ENCODE peak calls at places on chromosomes 6 and 20, in ten cellular contexts. One of them, this sample, is unnamed.

GRCh38 chr6:111207141-111207858 is 120.0 kb downstream of the SLC16A10 start:
- DNase-seq in brain microvascular endothelial cell: peak
- DNase-seq in esophagus muscularis mucosa: no peak
- DNase-seq in A549: no peak
- DNase-seq in tibial nerve: no peak
- DNase-seq in cardiac muscle cell: peak
- DNase-seq in NB4: no peak
- DNase-seq in IMR-90: peak
- DNase-seq in ascending aorta: no peak
- DNase-seq in endodermal cell: no peak
- DNase-seq in this sample: peak

GRCh38 chr6:35061651-35062410 is 79.3 kb downstream of the TCP11 start:
- DNase-seq in IMR-90: peak
- DNase-seq in brain microvascular endothelial cell: no peak
- DNase-seq in tibial nerve: no peak
- DNase-seq in NB4: no peak
- DNase-seq in A549: no peak
- DNase-seq in cardiac muscle cell: no peak
- DNase-seq in endodermal cell: no peak
- DNase-seq in ascending aorta: no peak
- DNase-seq in esophagus muscularis mucosa: no peak
- DNase-seq in this sample: no peak

GRCh38 chr6:107801195-107801594 is 22.9 kb downstream of the SCML4 start:
- DNase-seq in esophagus muscularis mucosa: no peak
- DNase-seq in brain microvascular endothelial cell: no peak
- DNase-seq in cardiac muscle cell: no peak
- DNase-seq in A549: no peak
- DNase-seq in tibial nerve: no peak
- DNase-seq in IMR-90: no peak
- DNase-seq in endodermal cell: peak
- DNase-seq in NB4: no peak
- DNase-seq in ascending aorta: no peak
- DNase-seq in this sample: peak

GRCh38 chr20:2470051-2470431 is 548 bp downstream of the SNRPB start:
- DNase-seq in IMR-90: peak
- DNase-seq in tibial nerve: peak
- DNase-seq in cardiac muscle cell: peak
- DNase-seq in endodermal cell: no peak
- DNase-seq in A549: peak
- DNase-seq in ascending aorta: peak
- DNase-seq in NB4: peak
- DNase-seq in esophagus muscularis mucosa: peak
- DNase-seq in brain microvascular endothelial cell: peak
- DNase-seq in this sample: peak

GRCh38 chr6:110331816-110332215 is 26.3 kb downstream of the METTL24 start:
- DNase-seq in NB4: no peak
- DNase-seq in cardiac muscle cell: peak
- DNase-seq in endodermal cell: peak
- DNase-seq in IMR-90: peak
- DNase-seq in esophagus muscularis mucosa: no peak
- DNase-seq in tibial nerve: no peak
- DNase-seq in A549: no peak
- DNase-seq in brain microvascular endothelial cell: no peak
- DNase-seq in ascending aorta: no peak
- DNase-seq in this sample: no peak

GRCh38 chr6:22828179-22829062 is 259.1 kb downstream of the HDGFL1 start:
- DNase-seq in brain microvascular endothelial cell: peak
- DNase-seq in NB4: peak
- DNase-seq in esophagus muscularis mucosa: no peak
- DNase-seq in cardiac muscle cell: peak
- DNase-seq in endodermal cell: peak
- DNase-seq in IMR-90: peak
- DNase-seq in A549: peak
- DNase-seq in ascending aorta: peak
- DNase-seq in tibial nerve: no peak
- DNase-seq in this sample: peak

GRCh38 chr20:43963872-43964791 is 49.5 kb downstream of the TOX2 start:
- DNase-seq in NB4: peak
- DNase-seq in cardiac muscle cell: no peak
- DNase-seq in brain microvascular endothelial cell: peak
- DNase-seq in ascending aorta: no peak
- DNase-seq in esophagus muscularis mucosa: no peak
- DNase-seq in endodermal cell: peak
- DNase-seq in A549: no peak
- DNase-seq in tibial nerve: peak
- DNase-seq in IMR-90: peak
- DNase-seq in this sample: no peak

GRCh38 chr6:33316603-33317417 is 734 bp downstream of the ZBTB22 start:
- DNase-seq in esophagus muscularis mucosa: no peak
- DNase-seq in endodermal cell: peak
- DNase-seq in brain microvascular endothelial cell: no peak
- DNase-seq in ascending aorta: no peak
- DNase-seq in A549: no peak
- DNase-seq in IMR-90: no peak
- DNase-seq in tibial nerve: no peak
- DNase-seq in cardiac muscle cell: no peak
- DNase-seq in NB4: peak
- DNase-seq in this sample: no peak

GRCh38 chr6:14123331-14124105 is 5.9 kb downstream of the CD83 start:
- DNase-seq in cardiac muscle cell: no peak
- DNase-seq in endodermal cell: no peak
- DNase-seq in A549: no peak
- DNase-seq in tibial nerve: no peak
- DNase-seq in NB4: peak
- DNase-seq in ascending aorta: no peak
- DNase-seq in IMR-90: peak
- DNase-seq in brain microvascular endothelial cell: peak
- DNase-seq in esophagus muscularis mucosa: no peak
- DNase-seq in this sample: peak

GRCh38 chr20:13430346-13431002 is 208.3 kb downstream of the TASP1 start:
- DNase-seq in endodermal cell: no peak
- DNase-seq in ascending aorta: no peak
- DNase-seq in brain microvascular endothelial cell: no peak
- DNase-seq in IMR-90: peak
- DNase-seq in esophagus muscularis mucosa: no peak
- DNase-seq in NB4: peak
- DNase-seq in cardiac muscle cell: no peak
- DNase-seq in tibial nerve: no peak
- DNase-seq in A549: peak
- DNase-seq in this sample: peak

GRCh38 chr6:106206905-106207304 is 118.7 kb downstream of the ATG5 start:
- DNase-seq in IMR-90: no peak
- DNase-seq in endodermal cell: no peak
- DNase-seq in cardiac muscle cell: no peak
- DNase-seq in tibial nerve: no peak
- DNase-seq in brain microvascular endothelial cell: no peak
- DNase-seq in esophagus muscularis mucosa: no peak
- DNase-seq in NB4: no peak
- DNase-seq in A549: no peak
- DNase-seq in ascending aorta: no peak
- DNase-seq in this sample: no peak

GRCh38 chr6:133359256-133359655 is 118.1 kb downstream of the EYA4 start:
- DNase-seq in brain microvascular endothelial cell: no peak
- DNase-seq in NB4: no peak
- DNase-seq in tibial nerve: no peak
- DNase-seq in A549: no peak
- DNase-seq in IMR-90: peak
- DNase-seq in ascending aorta: no peak
- DNase-seq in esophagus muscularis mucosa: no peak
- DNase-seq in endodermal cell: no peak
- DNase-seq in cardiac muscle cell: no peak
- DNase-seq in this sample: no peak

GRCh38 chr6:36314221-36315014 is 22.3 kb downstream of the BNIP5 start:
- DNase-seq in NB4: peak
- DNase-seq in A549: no peak
- DNase-seq in brain microvascular endothelial cell: no peak
- DNase-seq in ascending aorta: no peak
- DNase-seq in cardiac muscle cell: peak
- DNase-seq in endodermal cell: peak
- DNase-seq in tibial nerve: no peak
- DNase-seq in esophagus muscularis mucosa: no peak
- DNase-seq in IMR-90: no peak
- DNase-seq in this sample: peak

GRCh38 chr6:3912366-3913076 is 63.3 kb downstream of the FAM50B start:
- DNase-seq in ascending aorta: no peak
- DNase-seq in esophagus muscularis mucosa: no peak
- DNase-seq in NB4: no peak
- DNase-seq in brain microvascular endothelial cell: no peak
- DNase-seq in endodermal cell: peak
- DNase-seq in tibial nerve: no peak
- DNase-seq in IMR-90: peak
- DNase-seq in A549: no peak
- DNase-seq in cardiac muscle cell: no peak
- DNase-seq in this sample: no peak
- H3K4me3 ChIP-seq in ascending aorta: peak
- H3K4me3 ChIP-seq in esophagus muscularis mucosa: no peak
- H3K4me3 ChIP-seq in NB4: no peak
- H3K4me3 ChIP-seq in brain microvascular endothelial cell: no peak
- H3K4me3 ChIP-seq in endodermal cell: no peak
- H3K4me3 ChIP-seq in tibial nerve: no peak
- H3K4me3 ChIP-seq in IMR-90: no peak
- H3K4me3 ChIP-seq in A549: peak
- H3K4me3 ChIP-seq in cardiac muscle cell: no peak
- H3K4me3 ChIP-seq in this sample: no peak

GRCh38 chr6:27205375-27206278 is 41.9 kb upstream of the PRSS16 start:
- DNase-seq in IMR-90: peak
- DNase-seq in cardiac muscle cell: peak
- DNase-seq in brain microvascular endothelial cell: peak
- DNase-seq in NB4: no peak
- DNase-seq in tibial nerve: no peak
- DNase-seq in A549: no peak
- DNase-seq in esophagus muscularis mucosa: no peak
- DNase-seq in ascending aorta: no peak
- DNase-seq in endodermal cell: peak
- DNase-seq in this sample: no peak
- TF ChIP-seq CTCF in IMR-90: no peak
- TF ChIP-seq CTCF in cardiac muscle cell: no peak
- TF ChIP-seq CTCF in brain microvascular endothelial cell: no peak
- TF ChIP-seq CTCF in NB4: no peak
- TF ChIP-seq CTCF in tibial nerve: no peak
- TF ChIP-seq CTCF in A549: no peak
- TF ChIP-seq CTCF in esophagus muscularis mucosa: no peak
- TF ChIP-seq CTCF in ascending aorta: no peak
- TF ChIP-seq CTCF in endodermal cell: no peak
- TF ChIP-seq CTCF in this sample: no peak

GRCh38 chr20:57469418-57470211 is 55.3 kb downstream of the CTCFL start:
- DNase-seq in endodermal cell: no peak
- DNase-seq in IMR-90: no peak
- DNase-seq in cardiac muscle cell: peak
- DNase-seq in NB4: no peak
- DNase-seq in esophagus muscularis mucosa: no peak
- DNase-seq in tibial nerve: no peak
- DNase-seq in brain microvascular endothelial cell: no peak
- DNase-seq in ascending aorta: no peak
- DNase-seq in A549: no peak
- DNase-seq in this sample: no peak

GRCh38 chr20:57468523-57469417 is 56.2 kb downstream of the CTCFL start:
- DNase-seq in tibial nerve: no peak
- DNase-seq in endodermal cell: no peak
- DNase-seq in esophagus muscularis mucosa: no peak
- DNase-seq in cardiac muscle cell: no peak
- DNase-seq in ascending aorta: no peak
- DNase-seq in NB4: no peak
- DNase-seq in brain microvascular endothelial cell: no peak
- DNase-seq in IMR-90: no peak
- DNase-seq in A549: no peak
- DNase-seq in this sample: no peak

GRCh38 chr20:57471496-57472210 is 53.3 kb downstream of the CTCFL start:
- DNase-seq in tibial nerve: no peak
- DNase-seq in IMR-90: no peak
- DNase-seq in esophagus muscularis mucosa: no peak
- DNase-seq in brain microvascular endothelial cell: no peak
- DNase-seq in cardiac muscle cell: no peak
- DNase-seq in ascending aorta: no peak
- DNase-seq in NB4: no peak
- DNase-seq in endodermal cell: no peak
- DNase-seq in A549: no peak
- DNase-seq in this sample: no peak

GRCh38 chr20:57470666-57471495 is 54.1 kb downstream of the CTCFL start:
- DNase-seq in cardiac muscle cell: no peak
- DNase-seq in A549: no peak
- DNase-seq in endodermal cell: no peak
- DNase-seq in NB4: no peak
- DNase-seq in esophagus muscularis mucosa: no peak
- DNase-seq in brain microvascular endothelial cell: no peak
- DNase-seq in ascending aorta: no peak
- DNase-seq in IMR-90: no peak
- DNase-seq in tibial nerve: no peak
- DNase-seq in this sample: no peak

GRCh38 chr20:57470212-57470522 is 54.8 kb downstream of the CTCFL start:
- DNase-seq in IMR-90: no peak
- DNase-seq in endodermal cell: no peak
- DNase-seq in tibial nerve: no peak
- DNase-seq in brain microvascular endothelial cell: no peak
- DNase-seq in esophagus muscularis mucosa: no peak
- DNase-seq in ascending aorta: no peak
- DNase-seq in NB4: no peak
- DNase-seq in A549: no peak
- DNase-seq in cardiac muscle cell: peak
- DNase-seq in this sample: no peak
- H3K4me3 ChIP-seq in IMR-90: no peak
- H3K4me3 ChIP-seq in endodermal cell: no peak
- H3K4me3 ChIP-seq in tibial nerve: no peak
- H3K4me3 ChIP-seq in brain microvascular endothelial cell: no peak
- H3K4me3 ChIP-seq in esophagus muscularis mucosa: no peak
- H3K4me3 ChIP-seq in ascending aorta: no peak
- H3K4me3 ChIP-seq in NB4: no peak
- H3K4me3 ChIP-seq in A549: no peak
- H3K4me3 ChIP-seq in cardiac muscle cell: peak
- H3K4me3 ChIP-seq in this sample: no peak

GRCh38 chr20:11549172-11550117 is 368.2 kb upstream of the BTBD3 start:
- DNase-seq in endodermal cell: no peak
- DNase-seq in IMR-90: no peak
- DNase-seq in NB4: no peak
- DNase-seq in cardiac muscle cell: no peak
- DNase-seq in A549: no peak
- DNase-seq in esophagus muscularis mucosa: no peak
- DNase-seq in brain microvascular endothelial cell: no peak
- DNase-seq in tibial nerve: no peak
- DNase-seq in ascending aorta: no peak
- DNase-seq in this sample: no peak

GRCh38 chr20:11551491-11551890 is 366.2 kb upstream of the BTBD3 start:
- DNase-seq in esophagus muscularis mucosa: no peak
- DNase-seq in tibial nerve: no peak
- DNase-seq in ascending aorta: no peak
- DNase-seq in NB4: no peak
- DNase-seq in brain microvascular endothelial cell: no peak
- DNase-seq in endodermal cell: no peak
- DNase-seq in cardiac muscle cell: no peak
- DNase-seq in IMR-90: no peak
- DNase-seq in A549: no peak
- DNase-seq in this sample: no peak

GRCh38 chr20:11556410-11556809 is 361.3 kb upstream of the BTBD3 start:
- DNase-seq in tibial nerve: no peak
- DNase-seq in A549: no peak
- DNase-seq in IMR-90: no peak
- DNase-seq in endodermal cell: no peak
- DNase-seq in NB4: no peak
- DNase-seq in brain microvascular endothelial cell: no peak
- DNase-seq in cardiac muscle cell: no peak
- DNase-seq in esophagus muscularis mucosa: no peak
- DNase-seq in ascending aorta: no peak
- DNase-seq in this sample: no peak

GRCh38 chr20:11555510-11555909 is 362.2 kb upstream of the BTBD3 start:
- DNase-seq in ascending aorta: no peak
- DNase-seq in tibial nerve: no peak
- DNase-seq in esophagus muscularis mucosa: no peak
- DNase-seq in endodermal cell: no peak
- DNase-seq in NB4: no peak
- DNase-seq in IMR-90: no peak
- DNase-seq in brain microvascular endothelial cell: no peak
- DNase-seq in A549: no peak
- DNase-seq in cardiac muscle cell: no peak
- DNase-seq in this sample: no peak

GRCh38 chr20:11553603-11554002 is 364.1 kb upstream of the BTBD3 start:
- DNase-seq in brain microvascular endothelial cell: no peak
- DNase-seq in cardiac muscle cell: no peak
- DNase-seq in NB4: peak
- DNase-seq in endodermal cell: no peak
- DNase-seq in tibial nerve: no peak
- DNase-seq in IMR-90: peak
- DNase-seq in esophagus muscularis mucosa: no peak
- DNase-seq in A549: peak
- DNase-seq in ascending aorta: no peak
- DNase-seq in this sample: peak
- TF ChIP-seq CTCF in brain microvascular endothelial cell: peak
- TF ChIP-seq CTCF in cardiac muscle cell: peak
- TF ChIP-seq CTCF in NB4: peak
- TF ChIP-seq CTCF in endodermal cell: peak
- TF ChIP-seq CTCF in tibial nerve: no peak
- TF ChIP-seq CTCF in IMR-90: peak
- TF ChIP-seq CTCF in esophagus muscularis mucosa: peak
- TF ChIP-seq CTCF in A549: peak
- TF ChIP-seq CTCF in ascending aorta: no peak
- TF ChIP-seq CTCF in this sample: peak